ENCODE peak calls at places on chromosomes 4 and X, in six cellular contexts. H is AG10803; G is heart left ventricle; T is activated CD4-positive, alpha-beta T cell treated with anti-CD3 and anti-CD28 coated beads, Interleukin-2, amount 50 U/mL, for 24 hours; D is H9; V is HS-5. X is an unnamed sample.

GRCh38 chr4:159047478-159048165 is 55.3 kb upstream of the RAPGEF2 start:
- DNase-seq in H (no peak), G (no peak), T (no peak), D (no peak), V (no peak), X (no peak)

GRCh38 chr4:101019941-101020401 is 327.4 kb downstream of the PPP3CA start:
- DNase-seq in H (no peak), G (no peak), T (no peak), D (no peak), V (no peak), X (peak)

GRCh38 chr4:6134612-6135220 is 65.6 kb downstream of the JAKMIP1 start:
- DNase-seq in H (no peak), G (no peak), T (peak), D (peak), V (no peak), X (no peak)

GRCh38 chr4:128979934-128980333 is 113.4 kb downstream of the SCLT1 start:
- DNase-seq in H (peak), G (no peak), T (no peak), D (no peak), V (peak), X (peak)

GRCh38 chrX:106780259-106780658 is 22.2 kb upstream of the TBC1D8B start:
- DNase-seq in H (no peak), G (no peak), T (no peak), D (no peak), V (no peak), X (no peak)

GRCh38 chrX:69079278-69079677 is 86.0 kb downstream of the PJA1 start:
- DNase-seq in H (no peak), G (no peak), T (no peak), D (no peak), V (no peak), X (no peak)

GRCh38 chr4:13535708-13536361 is 8.5 kb downstream of the NKX3-2 start:
- DNase-seq in H (no peak), G (no peak), T (no peak), D (no peak), V (no peak), X (no peak)

GRCh38 chrX:110156167-110156754 is 153.3 kb downstream of the TMEM164 start:
- DNase-seq in H (peak), G (no peak), T (no peak), D (no peak), V (no peak), X (no peak)

GRCh38 chr4:169582706-169583105 is 29.7 kb downstream of the NEK1 start:
- DNase-seq in H (peak), G (no peak), T (no peak), D (no peak), V (peak), X (no peak)

GRCh38 chr4:92969650-92970370 is 666.0 kb downstream of the GRID2 start:
- DNase-seq in H (peak), G (no peak), T (no peak), D (no peak), V (peak), X (peak)

GRCh38 chr4:119118397-119118796 is 17.2 kb upstream of the MYOZ2 start:
- DNase-seq in H (peak), G (no peak), T (no peak), D (no peak), V (no peak), X (peak)

GRCh38 chrX:108732630-108733321 is 3.6 kb downstream of the IRS4 start:
- DNase-seq in H (no peak), G (no peak), T (no peak), D (peak), V (no peak), X (no peak)

GRCh38 chrX:15930585-15930984 is 76.0 kb upstream of the AP1S2 start:
- DNase-seq in H (peak), G (no peak), T (no peak), D (no peak), V (peak), X (no peak)

GRCh38 chr4:137359691-137360315 is 172.5 kb downstream of the PCDH18 start:
- DNase-seq in H (peak), G (no peak), T (no peak), D (no peak), V (no peak), X (no peak)

GRCh38 chr4:41873380-41874295 is 61.6 kb upstream of the TMEM33 start:
- DNase-seq in H (no peak), G (no peak), T (no peak), D (peak), V (no peak), X (no peak)

GRCh38 chr4:14169460-14169859 is 541.9 kb upstream of the BOD1L1 start:
- DNase-seq in H (peak), G (no peak), T (no peak), D (no peak), V (peak), X (no peak)

GRCh38 chrX:110914281-110914680 is 118.7 kb upstream of the CHRDL1 start:
- DNase-seq in H (peak), G (no peak), T (no peak), D (no peak), V (no peak), X (no peak)

GRCh38 chrX:102155806-102156179 is at the start of gene BEX5:
- DNase-seq in H (peak), G (peak), T (peak), D (peak), V (no peak), X (no peak)

GRCh38 chr4:54065282-54066087 is 1.1 kb upstream of the CHIC2 start:
- DNase-seq in H (peak), G (no peak), T (no peak), D (no peak), V (no peak), X (no peak)

GRCh38 chr4:89067407-89067806 is 10.4 kb upstream of the FAM13A start:
- DNase-seq in H (peak), G (no peak), T (no peak), D (no peak), V (no peak), X (no peak)

GRCh38 chrX:48896611-48897011 is 957 bp downstream of the TIMM17B start:
- DNase-seq in H (peak), G (no peak), T (no peak), D (no peak), V (no peak), X (no peak)

GRCh38 chr4:143281507-143282169 is 55.0 kb upstream of the GAB1 start:
- DNase-seq in H (no peak), G (no peak), T (no peak), D (no peak), V (no peak), X (no peak)

GRCh38 chrX:48745222-48745621 is 16.3 kb upstream of the GLOD5 start:
- DNase-seq in H (no peak), G (no peak), T (no peak), D (no peak), V (no peak), X (no peak)

GRCh38 chr4:66575024-66575696 is 904.9 kb upstream of the EPHA5 start:
- DNase-seq in H (peak), G (no peak), T (no peak), D (no peak), V (peak), X (no peak)